ENCODE peak calls at places on chromosome X, in four cellular contexts. One of them, this sample, is unnamed.

GRCh38 chrX:96929036-96929435 is 45.3 kb downstream of the RPA4 start:
- DNase-seq in brain microvascular endothelial cell: no peak
- DNase-seq in tibial nerve: no peak
- DNase-seq in H9: no peak
- DNase-seq in this sample: no peak

GRCh38 chrX:31201503-31201902 is 129.7 kb upstream of the FTHL17 start:
- DNase-seq in brain microvascular endothelial cell: peak
- DNase-seq in tibial nerve: no peak
- DNase-seq in H9: no peak
- DNase-seq in this sample: no peak

GRCh38 chrX:118566359-118566758 is 70.7 kb downstream of the DOCK11 start:
- DNase-seq in brain microvascular endothelial cell: no peak
- DNase-seq in tibial nerve: no peak
- DNase-seq in H9: no peak
- DNase-seq in this sample: no peak

GRCh38 chrX:97907791-97908190 is 1024.1 kb downstream of the RPA4 start:
- DNase-seq in brain microvascular endothelial cell: no peak
- DNase-seq in tibial nerve: no peak
- DNase-seq in H9: no peak
- DNase-seq in this sample: no peak

GRCh38 chrX:118552501-118552900 is 56.9 kb downstream of the DOCK11 start:
- DNase-seq in brain microvascular endothelial cell: peak
- DNase-seq in tibial nerve: peak
- DNase-seq in H9: no peak
- DNase-seq in this sample: no peak

GRCh38 chrX:78619829-78620228 is 39.3 kb downstream of the RTL3 start:
- DNase-seq in brain microvascular endothelial cell: peak
- DNase-seq in tibial nerve: peak
- DNase-seq in H9: no peak
- DNase-seq in this sample: no peak

GRCh38 chrX:17812763-17813162 is 48.3 kb downstream of the RAI2 start:
- DNase-seq in brain microvascular endothelial cell: no peak
- DNase-seq in tibial nerve: no peak
- DNase-seq in H9: no peak
- DNase-seq in this sample: peak

GRCh38 chrX:110180176-110180927 is 137.5 kb downstream of the AMMECR1 start:
- DNase-seq in brain microvascular endothelial cell: peak
- DNase-seq in tibial nerve: no peak
- DNase-seq in H9: no peak
- DNase-seq in this sample: no peak

GRCh38 chrX:3449287-3449686 is 102.8 kb upstream of the MXRA5 start:
- DNase-seq in brain microvascular endothelial cell: no peak
- DNase-seq in tibial nerve: no peak
- DNase-seq in H9: no peak
- DNase-seq in this sample: no peak

GRCh38 chrX:83759872-83760271 is 101.1 kb upstream of the CYLC1 start:
- DNase-seq in brain microvascular endothelial cell: no peak
- DNase-seq in tibial nerve: no peak
- DNase-seq in H9: no peak
- DNase-seq in this sample: no peak

GRCh38 chrX:97622111-97622510 is 738.4 kb downstream of the RPA4 start:
- DNase-seq in brain microvascular endothelial cell: no peak
- DNase-seq in tibial nerve: no peak
- DNase-seq in H9: no peak
- DNase-seq in this sample: no peak

GRCh38 chrX:98568795-98569194 is 1685.1 kb downstream of the RPA4 start:
- DNase-seq in brain microvascular endothelial cell: no peak
- DNase-seq in tibial nerve: no peak
- DNase-seq in H9: no peak
- DNase-seq in this sample: no peak

GRCh38 chrX:107398115-107398514 is 51.3 kb upstream of the FRMPD3 start:
- DNase-seq in brain microvascular endothelial cell: no peak
- DNase-seq in tibial nerve: no peak
- DNase-seq in H9: no peak
- DNase-seq in this sample: no peak

GRCh38 chrX:113551919-113552318 is 711.3 kb upstream of the AMOT start:
- DNase-seq in brain microvascular endothelial cell: no peak
- DNase-seq in tibial nerve: no peak
- DNase-seq in H9: no peak
- DNase-seq in this sample: no peak

GRCh38 chrX:74492720-74493201 is 71.5 kb downstream of the SLC16A2 start:
- DNase-seq in brain microvascular endothelial cell: no peak
- DNase-seq in tibial nerve: no peak
- DNase-seq in H9: peak
- DNase-seq in this sample: peak

GRCh38 chrX:132940727-132941162 is 17.7 kb downstream of the HS6ST2 start:
- DNase-seq in brain microvascular endothelial cell: no peak
- DNase-seq in tibial nerve: no peak
- DNase-seq in H9: no peak
- DNase-seq in this sample: no peak
- TF ChIP-seq CTCF in brain microvascular endothelial cell: peak
- TF ChIP-seq CTCF in tibial nerve: no peak
- TF ChIP-seq CTCF in H9: peak
- TF ChIP-seq CTCF in this sample: no peak

GRCh38 chrX:23849241-23849640 is 58.5 kb downstream of the APOO start:
- DNase-seq in brain microvascular endothelial cell: no peak
- DNase-seq in tibial nerve: no peak
- DNase-seq in H9: no peak
- DNase-seq in this sample: no peak
- TF ChIP-seq CTCF in brain microvascular endothelial cell: no peak
- TF ChIP-seq CTCF in tibial nerve: no peak
- TF ChIP-seq CTCF in H9: no peak
- TF ChIP-seq CTCF in this sample: no peak

DNA sequence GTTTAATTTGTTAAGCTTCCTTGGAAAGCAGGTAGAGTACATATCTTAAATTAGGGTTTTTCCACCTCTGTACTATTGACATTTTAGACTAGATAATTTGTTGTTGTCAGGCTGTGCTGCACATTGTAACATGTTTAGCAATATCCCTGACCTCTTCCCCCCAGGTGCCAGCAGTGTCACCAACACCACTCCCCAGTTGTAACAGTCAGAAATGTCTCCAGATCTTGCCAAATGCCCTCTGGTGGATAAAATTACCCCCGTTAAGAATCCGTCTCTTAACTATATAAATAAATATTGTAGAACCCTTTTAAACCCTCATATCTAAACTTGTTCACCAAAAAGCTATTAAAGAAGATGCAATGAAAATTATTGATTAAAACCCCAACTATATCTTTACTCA is 161.5 kb downstream of the ARHGAP6 start:
- DNase-seq in brain microvascular endothelial cell: no peak
- DNase-seq in tibial nerve: no peak
- DNase-seq in H9: no peak
- DNase-seq in this sample: no peak
- TF ChIP-seq CTCF in brain microvascular endothelial cell: peak
- TF ChIP-seq CTCF in tibial nerve: no peak
- TF ChIP-seq CTCF in H9: peak
- TF ChIP-seq CTCF in this sample: no peak

GRCh38 chrX:40366661-40367060 is 214.1 kb upstream of the ATP6AP2 start:
- DNase-seq in brain microvascular endothelial cell: no peak
- DNase-seq in tibial nerve: no peak
- DNase-seq in H9: peak
- DNase-seq in this sample: no peak
- TF ChIP-seq CTCF in brain microvascular endothelial cell: no peak
- TF ChIP-seq CTCF in tibial nerve: no peak
- TF ChIP-seq CTCF in H9: peak
- TF ChIP-seq CTCF in this sample: no peak

DNA sequence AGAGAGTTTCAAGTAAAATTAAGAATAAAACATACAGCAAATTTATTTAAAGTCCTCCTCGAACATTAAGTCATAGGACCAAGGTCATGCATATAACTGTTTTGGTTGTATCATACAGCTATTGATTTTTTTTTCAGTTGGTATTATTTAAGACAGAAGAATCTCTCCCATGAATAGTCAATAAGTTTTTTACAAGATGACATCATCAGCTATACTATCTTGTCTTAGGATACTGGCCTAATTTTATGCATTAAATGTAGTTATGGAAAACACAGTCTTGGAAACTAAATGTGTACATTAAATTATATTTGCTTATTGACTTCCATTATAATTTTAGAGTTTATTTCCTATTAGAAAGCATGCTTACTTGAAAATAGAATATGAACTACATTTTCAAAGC is 755.9 kb downstream of the PCDH19 start:
- DNase-seq in brain microvascular endothelial cell: no peak
- DNase-seq in tibial nerve: no peak
- DNase-seq in H9: no peak
- DNase-seq in this sample: no peak
- TF ChIP-seq CTCF in brain microvascular endothelial cell: no peak
- TF ChIP-seq CTCF in tibial nerve: no peak
- TF ChIP-seq CTCF in H9: no peak
- TF ChIP-seq CTCF in this sample: no peak

DNA sequence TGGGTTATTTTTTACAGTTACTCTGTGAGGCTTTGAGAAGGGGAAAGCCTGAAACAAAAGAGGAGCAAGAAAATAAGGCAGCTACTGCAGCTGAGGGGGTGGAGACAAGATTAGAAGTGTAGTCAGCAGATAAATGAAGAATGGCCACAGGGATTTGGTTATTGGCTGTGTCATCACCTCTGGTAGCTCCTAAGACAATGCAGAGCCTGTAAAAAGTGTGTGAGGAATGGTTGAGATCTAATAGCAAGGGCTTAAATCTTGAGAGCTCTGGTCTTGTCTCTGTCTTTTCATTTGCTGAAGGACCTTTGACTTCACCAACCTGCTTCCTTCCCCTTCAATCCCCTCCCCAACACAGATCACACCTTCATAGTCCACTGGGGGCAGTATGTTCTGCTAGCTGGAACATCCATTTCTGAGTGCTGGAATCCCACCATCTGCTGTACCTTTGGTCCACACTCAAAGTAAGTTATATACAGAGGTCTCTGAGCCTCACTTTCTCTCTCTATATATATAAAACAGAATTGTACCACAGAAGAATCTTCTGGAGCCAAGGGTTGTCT is 213.7 kb upstream of the ZIC3 start:
- DNase-seq in brain microvascular endothelial cell: no peak
- DNase-seq in tibial nerve: no peak
- DNase-seq in H9: no peak
- DNase-seq in this sample: no peak
- TF ChIP-seq CTCF in brain microvascular endothelial cell: no peak
- TF ChIP-seq CTCF in tibial nerve: no peak
- TF ChIP-seq CTCF in H9: peak
- TF ChIP-seq CTCF in this sample: no peak

GRCh38 chrX:66200855-66201795 is 37.1 kb downstream of the HEPH start:
- DNase-seq in brain microvascular endothelial cell: no peak
- DNase-seq in tibial nerve: no peak
- DNase-seq in H9: no peak
- DNase-seq in this sample: no peak
- TF ChIP-seq CTCF in brain microvascular endothelial cell: no peak
- TF ChIP-seq CTCF in tibial nerve: no peak
- TF ChIP-seq CTCF in H9: peak
- TF ChIP-seq CTCF in this sample: peak

GRCh38 chrX:4787971-4788370 is 1074.5 kb upstream of the PRKX start:
- DNase-seq in brain microvascular endothelial cell: no peak
- DNase-seq in tibial nerve: no peak
- DNase-seq in H9: no peak
- DNase-seq in this sample: no peak
- TF ChIP-seq CTCF in brain microvascular endothelial cell: no peak
- TF ChIP-seq CTCF in tibial nerve: no peak
- TF ChIP-seq CTCF in H9: no peak
- TF ChIP-seq CTCF in this sample: no peak